ENCODE peak calls at places on chromosomes 13 and 19, in seven cellular contexts. One of them, this sample, is unnamed.

GRCh38 chr13:97976551-97977375 is 23.3 kb downstream of the IPO5 start:
- DNase-seq in glutamatergic neuron: peak
- DNase-seq in AG09319: no peak
- DNase-seq in SK-N-SH: peak
- DNase-seq in IMR-90: no peak
- DNase-seq in neural crest cell: no peak
- DNase-seq in HFFc6: no peak
- DNase-seq in this sample: no peak

GRCh38 chr13:100648354-100648753 is 26.2 kb downstream of the TMTC4 start:
- DNase-seq in SK-N-SH: no peak
- DNase-seq in AG09319: no peak
- DNase-seq in neural crest cell: no peak
- DNase-seq in glutamatergic neuron: no peak
- DNase-seq in IMR-90: peak
- DNase-seq in HFFc6: no peak
- DNase-seq in this sample: peak

GRCh38 chr13:86082116-86082515 is 282.9 kb upstream of the SLITRK6 start:
- DNase-seq in HFFc6: no peak
- DNase-seq in glutamatergic neuron: no peak
- DNase-seq in neural crest cell: no peak
- DNase-seq in SK-N-SH: no peak
- DNase-seq in IMR-90: no peak
- DNase-seq in AG09319: no peak
- DNase-seq in this sample: no peak

GRCh38 chr13:28744656-28745055 is 25.9 kb upstream of the SLC46A3 start:
- DNase-seq in HFFc6: no peak
- DNase-seq in glutamatergic neuron: no peak
- DNase-seq in AG09319: no peak
- DNase-seq in SK-N-SH: no peak
- DNase-seq in IMR-90: no peak
- DNase-seq in neural crest cell: no peak
- DNase-seq in this sample: no peak

GRCh38 chr13:86864376-86864775 is 806.8 kb upstream of the SLITRK5 start:
- DNase-seq in SK-N-SH: no peak
- DNase-seq in HFFc6: no peak
- DNase-seq in IMR-90: no peak
- DNase-seq in AG09319: no peak
- DNase-seq in neural crest cell: no peak
- DNase-seq in glutamatergic neuron: no peak
- DNase-seq in this sample: no peak

GRCh38 chr19:45311640-45312039 is 11.0 kb downstream of the CKM start:
- DNase-seq in IMR-90: no peak
- DNase-seq in glutamatergic neuron: no peak
- DNase-seq in AG09319: no peak
- DNase-seq in SK-N-SH: no peak
- DNase-seq in neural crest cell: no peak
- DNase-seq in HFFc6: no peak
- DNase-seq in this sample: peak

GRCh38 chr13:85597790-85598500 is 201.3 kb downstream of the SLITRK6 start:
- DNase-seq in glutamatergic neuron: no peak
- DNase-seq in IMR-90: peak
- DNase-seq in SK-N-SH: no peak
- DNase-seq in AG09319: no peak
- DNase-seq in neural crest cell: no peak
- DNase-seq in HFFc6: no peak
- DNase-seq in this sample: no peak

GRCh38 chr19:45664575-45664974 is 3.4 kb upstream of the GIPR start:
- DNase-seq in IMR-90: no peak
- DNase-seq in HFFc6: no peak
- DNase-seq in neural crest cell: no peak
- DNase-seq in SK-N-SH: no peak
- DNase-seq in AG09319: no peak
- DNase-seq in glutamatergic neuron: no peak
- DNase-seq in this sample: no peak

GRCh38 chr19:30318936-30319335 is 53.2 kb upstream of the ZNF536 start:
- DNase-seq in IMR-90: no peak
- DNase-seq in SK-N-SH: no peak
- DNase-seq in AG09319: no peak
- DNase-seq in HFFc6: no peak
- DNase-seq in glutamatergic neuron: no peak
- DNase-seq in neural crest cell: no peak
- DNase-seq in this sample: no peak

GRCh38 chr19:30317403-30317802 is 54.8 kb upstream of the ZNF536 start:
- DNase-seq in HFFc6: no peak
- DNase-seq in neural crest cell: no peak
- DNase-seq in IMR-90: no peak
- DNase-seq in glutamatergic neuron: no peak
- DNase-seq in AG09319: no peak
- DNase-seq in SK-N-SH: no peak
- DNase-seq in this sample: no peak

GRCh38 chr19:30319411-30319810 is 52.8 kb upstream of the ZNF536 start:
- DNase-seq in HFFc6: no peak
- DNase-seq in IMR-90: no peak
- DNase-seq in neural crest cell: no peak
- DNase-seq in AG09319: no peak
- DNase-seq in SK-N-SH: no peak
- DNase-seq in glutamatergic neuron: no peak
- DNase-seq in this sample: no peak

GRCh38 chr19:30319876-30320275 is 52.3 kb upstream of the ZNF536 start:
- DNase-seq in glutamatergic neuron: no peak
- DNase-seq in SK-N-SH: no peak
- DNase-seq in IMR-90: no peak
- DNase-seq in AG09319: no peak
- DNase-seq in HFFc6: no peak
- DNase-seq in neural crest cell: no peak
- DNase-seq in this sample: no peak

DNA sequence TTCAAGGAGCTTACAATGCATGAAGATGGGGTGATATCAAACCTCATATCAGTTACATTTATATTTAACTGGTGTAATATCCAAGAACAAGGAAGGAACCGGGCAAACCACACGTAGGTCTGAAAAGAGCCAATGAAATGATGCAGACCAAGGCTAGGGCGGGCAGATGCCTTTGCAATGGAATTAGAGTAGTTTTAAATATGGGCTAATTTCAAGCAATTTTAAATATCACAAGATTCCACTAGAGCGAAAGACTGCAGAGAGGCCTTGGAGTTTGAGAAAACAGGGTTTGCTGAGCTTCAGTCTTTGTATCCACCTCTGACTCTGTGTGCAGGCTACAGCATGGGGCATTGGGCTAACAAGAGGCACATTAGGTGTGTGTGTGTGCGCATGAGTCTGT is 53.9 kb upstream of the ZNF536 start:
- DNase-seq in SK-N-SH: no peak
- DNase-seq in HFFc6: no peak
- DNase-seq in IMR-90: no peak
- DNase-seq in AG09319: no peak
- DNase-seq in glutamatergic neuron: no peak
- DNase-seq in neural crest cell: no peak
- DNase-seq in this sample: no peak
- TF ChIP-seq CTCF in SK-N-SH: no peak
- TF ChIP-seq CTCF in HFFc6: no peak
- TF ChIP-seq CTCF in IMR-90: no peak
- TF ChIP-seq CTCF in AG09319: no peak
- TF ChIP-seq CTCF in glutamatergic neuron: no peak
- TF ChIP-seq CTCF in neural crest cell: no peak
- TF ChIP-seq CTCF in this sample: no peak

GRCh38 chr13:94546071-94546839 is 49.7 kb downstream of the TGDS start:
- DNase-seq in IMR-90: no peak
- DNase-seq in AG09319: no peak
- DNase-seq in HFFc6: no peak
- DNase-seq in SK-N-SH: no peak
- DNase-seq in neural crest cell: no peak
- DNase-seq in glutamatergic neuron: no peak
- DNase-seq in this sample: no peak

GRCh38 chr13:94552095-94552494 is 43.9 kb downstream of the TGDS start:
- DNase-seq in IMR-90: no peak
- DNase-seq in glutamatergic neuron: no peak
- DNase-seq in SK-N-SH: no peak
- DNase-seq in AG09319: no peak
- DNase-seq in HFFc6: no peak
- DNase-seq in neural crest cell: no peak
- DNase-seq in this sample: no peak

GRCh38 chr13:94550030-94550738 is 45.8 kb downstream of the TGDS start:
- DNase-seq in IMR-90: peak
- DNase-seq in HFFc6: peak
- DNase-seq in neural crest cell: no peak
- DNase-seq in glutamatergic neuron: no peak
- DNase-seq in SK-N-SH: no peak
- DNase-seq in AG09319: no peak
- DNase-seq in this sample: peak

GRCh38 chr13:94549241-94550029 is 46.5 kb downstream of the TGDS start:
- DNase-seq in IMR-90: peak
- DNase-seq in SK-N-SH: peak
- DNase-seq in AG09319: peak
- DNase-seq in HFFc6: peak
- DNase-seq in neural crest cell: peak
- DNase-seq in glutamatergic neuron: peak
- DNase-seq in this sample: peak

GRCh38 chr13:94548382-94549240 is 47.3 kb downstream of the TGDS start:
- DNase-seq in SK-N-SH: peak
- DNase-seq in AG09319: no peak
- DNase-seq in IMR-90: peak
- DNase-seq in HFFc6: no peak
- DNase-seq in neural crest cell: no peak
- DNase-seq in glutamatergic neuron: peak
- DNase-seq in this sample: peak
- TF ChIP-seq CTCF in SK-N-SH: peak
- TF ChIP-seq CTCF in AG09319: no peak
- TF ChIP-seq CTCF in IMR-90: peak
- TF ChIP-seq CTCF in HFFc6: peak
- TF ChIP-seq CTCF in neural crest cell: peak
- TF ChIP-seq CTCF in glutamatergic neuron: no peak
- TF ChIP-seq CTCF in this sample: no peak

DNA sequence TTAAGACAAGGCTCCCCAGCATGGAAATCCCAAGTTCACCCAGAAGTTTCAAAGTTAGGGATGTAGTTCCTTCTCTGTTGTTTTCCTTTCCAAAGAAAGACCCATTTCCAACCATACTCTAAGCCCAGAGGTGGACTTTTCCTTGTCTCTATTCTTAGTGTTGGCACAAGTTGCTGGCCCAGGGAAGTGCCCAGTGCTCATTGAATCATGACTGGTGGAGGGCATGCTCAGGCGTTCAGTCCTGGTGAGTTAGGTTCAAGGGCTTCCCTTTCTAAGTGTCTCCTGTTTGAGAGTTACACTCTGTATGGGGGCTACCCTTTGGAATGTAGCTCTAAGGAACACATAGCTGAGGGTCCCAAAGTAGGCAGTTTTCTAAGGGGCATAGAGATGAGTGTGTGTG is 389.5 kb downstream of the KCNRG start:
- DNase-seq in AG09319: no peak
- DNase-seq in glutamatergic neuron: no peak
- DNase-seq in HFFc6: no peak
- DNase-seq in neural crest cell: no peak
- DNase-seq in SK-N-SH: no peak
- DNase-seq in IMR-90: no peak
- DNase-seq in this sample: no peak
- TF ChIP-seq CTCF in AG09319: no peak
- TF ChIP-seq CTCF in glutamatergic neuron: no peak
- TF ChIP-seq CTCF in HFFc6: no peak
- TF ChIP-seq CTCF in neural crest cell: no peak
- TF ChIP-seq CTCF in SK-N-SH: no peak
- TF ChIP-seq CTCF in IMR-90: no peak
- TF ChIP-seq CTCF in this sample: no peak

DNA sequence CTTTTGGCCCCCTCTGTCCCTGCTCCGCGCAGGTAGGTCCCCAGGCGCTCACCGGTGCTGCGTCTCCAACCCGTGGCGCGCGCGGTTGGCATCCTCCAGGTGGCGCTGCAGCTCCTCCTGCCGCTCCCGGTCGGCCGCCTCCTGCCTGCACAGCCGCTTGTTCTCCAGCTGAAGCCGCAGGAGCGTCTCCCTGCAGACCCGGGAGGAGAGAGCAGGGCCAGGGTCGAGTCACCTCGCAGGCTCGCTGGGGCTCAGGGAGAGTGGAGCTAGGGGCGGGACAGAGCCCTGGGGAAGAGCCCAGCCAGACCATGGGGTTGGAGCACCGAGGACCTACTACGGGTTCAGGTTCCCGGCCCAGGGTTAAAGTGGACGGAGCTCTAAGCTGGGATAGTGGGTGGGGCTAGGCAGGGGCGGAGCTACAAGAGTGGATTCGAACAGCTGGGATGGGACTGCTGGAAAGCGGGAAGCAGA is 9.3 kb downstream of the HOOK2 start:
- DNase-seq in SK-N-SH: no peak
- DNase-seq in glutamatergic neuron: peak
- DNase-seq in neural crest cell: peak
- DNase-seq in IMR-90: peak
- DNase-seq in AG09319: no peak
- DNase-seq in HFFc6: peak
- DNase-seq in this sample: peak
- TF ChIP-seq CTCF in SK-N-SH: no peak
- TF ChIP-seq CTCF in glutamatergic neuron: peak
- TF ChIP-seq CTCF in neural crest cell: peak
- TF ChIP-seq CTCF in IMR-90: peak
- TF ChIP-seq CTCF in AG09319: peak
- TF ChIP-seq CTCF in HFFc6: peak
- TF ChIP-seq CTCF in this sample: peak

DNA sequence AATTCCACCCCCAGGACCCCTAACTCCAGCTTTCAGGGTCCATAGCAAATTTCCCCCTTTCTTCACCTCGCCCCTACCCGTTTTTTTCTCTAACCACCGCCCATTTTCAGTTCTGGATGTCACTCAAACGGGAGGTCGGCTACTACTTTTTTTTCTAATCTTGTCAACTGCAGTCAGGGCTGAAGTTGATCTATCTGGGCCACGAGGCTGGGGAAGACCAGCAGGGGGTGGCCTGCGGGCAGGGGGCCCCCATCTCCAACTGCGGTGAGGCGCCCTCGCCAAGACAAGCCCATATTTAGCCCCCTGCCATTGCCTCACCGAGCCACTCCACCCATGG is 748 bp downstream of the LHFPL6 start:
- DNase-seq in neural crest cell: no peak
- DNase-seq in HFFc6: peak
- DNase-seq in glutamatergic neuron: no peak
- DNase-seq in IMR-90: no peak
- DNase-seq in AG09319: no peak
- DNase-seq in SK-N-SH: no peak
- DNase-seq in this sample: no peak
- TF ChIP-seq CTCF in neural crest cell: no peak
- TF ChIP-seq CTCF in HFFc6: no peak
- TF ChIP-seq CTCF in glutamatergic neuron: no peak
- TF ChIP-seq CTCF in IMR-90: no peak
- TF ChIP-seq CTCF in AG09319: no peak
- TF ChIP-seq CTCF in SK-N-SH: no peak
- TF ChIP-seq CTCF in this sample: no peak